ENCODE peak calls at places on chromosomes 1 and 21, in ten cellular contexts. G is NCI-H2171 treated with DMSO at 0.1 percent for 48 hours; B is RKO; P is CD4-positive, alpha-beta T cell; T is germinal center; N is astrocyte of the spinal cord; H is Daoy; C is H9; K is central memory CD8-positive, alpha-beta T cell; W is stimulated activated naive CD8-positive, alpha-beta T cell treated with anti-CD3 and anti-CD28 coated beads, Interleukin-15, amount 100 ng/mL, for 72 hours. Q is an unnamed sample.

GRCh38 chr1:245390975-245391374 is 236.2 kb downstream of the KIF26B start:
- DNase-seq in H (no peak), G (no peak), T (no peak), C (no peak), N (no peak), K (no peak), P (no peak), B (no peak), W (no peak), Q (no peak)

GRCh38 chr1:226250511-226250910 is 27.0 kb downstream of the MIXL1 start:
- DNase-seq in G (no peak), C (no peak), T (peak), H (no peak), K (no peak), W (no peak), P (no peak), N (no peak), B (no peak), Q (no peak)

GRCh38 chr1:53739109-53739681 is at the start of gene GLIS1:
- DNase-seq in B (peak), N (peak), G (peak), P (no peak), H (peak), C (peak), T (peak), K (no peak), W (peak), Q (peak)

GRCh38 chr1:19676438-19676922 is 11.8 kb downstream of the HTR6 start:
- DNase-seq in T (peak), K (no peak), P (no peak), C (peak), H (peak), B (peak), W (no peak), N (peak), G (no peak), Q (no peak)

GRCh38 chr1:184242507-184242943 is 144.3 kb upstream of the C1orf21 start:
- DNase-seq in G (no peak), N (peak), C (no peak), T (no peak), H (peak), B (no peak), P (no peak), W (no peak), K (no peak), Q (peak)

GRCh38 chr1:27403065-27403726 is 10.8 kb downstream of the GPR3 start:
- DNase-seq in N (peak), B (no peak), C (peak), W (peak), P (no peak), K (no peak), H (peak), T (peak), G (no peak), Q (peak)

GRCh38 chr1:46285730-46286477 is 17.5 kb downstream of the LRRC41 start:
- DNase-seq in W (peak), C (peak), N (no peak), B (peak), G (peak), T (no peak), H (no peak), K (no peak), P (no peak), Q (peak)

GRCh38 chr1:235730007-235730406 is 80.4 kb upstream of the GNG4 start:
- DNase-seq in N (no peak), P (no peak), C (no peak), B (no peak), G (no peak), T (no peak), K (no peak), H (no peak), W (no peak), Q (no peak)

GRCh38 chr21:38819719-38820147 is 14.0 kb downstream of the ETS2 start:
- DNase-seq in G (no peak), K (no peak), H (peak), B (no peak), C (no peak), N (peak), T (no peak), W (no peak), P (no peak), Q (no peak)

GRCh38 chr1:109763646-109764415 is at the start of gene EPS8L3:
- DNase-seq in T (no peak), W (no peak), P (no peak), B (no peak), H (no peak), G (no peak), C (no peak), K (no peak), N (no peak), Q (no peak)

GRCh38 chr1:110879758-110880606 is 7.0 kb downstream of the CD53 start:
- DNase-seq in N (no peak), H (peak), W (peak), T (no peak), K (no peak), G (no peak), C (no peak), B (peak), P (peak), Q (no peak)

GRCh38 chr1:114508386-114508898 is 2.6 kb downstream of the TRIM33 start:
- DNase-seq in G (no peak), W (no peak), K (no peak), P (no peak), T (no peak), N (no peak), H (no peak), B (no peak), C (no peak), Q (no peak)

GRCh38 chr1:41851589-41851988 is 67.1 kb downstream of the HIVEP3 start:
- DNase-seq in G (no peak), T (peak), H (peak), P (no peak), K (no peak), C (no peak), N (peak), W (no peak), B (no peak), Q (no peak)

GRCh38 chr21:25425156-25425555 is 182.1 kb downstream of the MRPL39 start:
- DNase-seq in W (no peak), K (no peak), P (no peak), G (no peak), T (no peak), H (no peak), B (no peak), N (no peak), C (no peak), Q (no peak)

GRCh38 chr1:71054281-71054731 is 6.7 kb upstream of the PTGER3 start:
- DNase-seq in K (no peak), C (peak), G (no peak), T (no peak), W (no peak), N (no peak), H (peak), P (no peak), B (no peak), Q (peak)

GRCh38 chr21:46320331-46320801 is 3.3 kb downstream of the C21orf58 start:
- DNase-seq in H (no peak), G (peak), C (no peak), T (no peak), B (no peak), N (no peak), P (no peak), W (no peak), K (no peak), Q (no peak)